ENCODE peak calls at places on chromosome 13, in five cellular contexts. G is GM23248, W is cardiac muscle cell, A is PC-3, D is tibial artery. L is an unnamed sample.

GRCh38 chr13:110062777-110063442 is 244.0 kb downstream of the COL4A1 start:
- DNase-seq in G (no peak), W (no peak), A (no peak), D (no peak), L (no peak)

GRCh38 chr13:20264271-20265018 is 32.3 kb upstream of the GJB6 start:
- DNase-seq in G (no peak), W (no peak), A (no peak), D (no peak), L (no peak)

GRCh38 chr13:75812751-75813181 is 176.6 kb downstream of the LMO7 start:
- DNase-seq in G (no peak), W (no peak), A (no peak), D (no peak), L (no peak)

GRCh38 chr13:67123165-67123564 is 107.0 kb downstream of the PCDH9 start:
- DNase-seq in G (no peak), W (no peak), A (peak; percentile 4), D (no peak), L (no peak)

GRCh38 chr13:45511310-45512147 is 46.8 kb downstream of the COG3 start:
- DNase-seq in G (peak; percentile 78), W (peak; percentile 78), A (peak; percentile 77), D (no peak), L (peak; percentile 36)

GRCh38 chr13:43545317-43545874 is 241.4 kb downstream of the ENOX1 start:
- DNase-seq in G (no peak), W (no peak), A (no peak), D (no peak), L (no peak)

GRCh38 chr13:75079226-75079625 is 402.7 kb downstream of the TBC1D4 start:
- DNase-seq in G (peak; percentile 5), W (no peak), A (peak; percentile 7), D (no peak), L (peak; percentile 1)

GRCh38 chr13:95629071-95629470 is 15.4 kb downstream of the DZIP1 start:
- DNase-seq in G (no peak), W (no peak), A (no peak), D (no peak), L (no peak)

GRCh38 chr13:92074658-92075057 is 676.2 kb downstream of the GPC5 start:
- DNase-seq in G (no peak), W (peak; percentile 43), A (peak; percentile 7), D (no peak), L (peak; percentile 2)

GRCh38 chr13:47896546-47896945 is 104.5 kb downstream of the SUCLA2 start:
- DNase-seq in G (no peak), W (no peak), A (no peak), D (no peak), L (no peak)

GRCh38 chr13:59744747-59745394 is 418.9 kb downstream of the DIAPH3 start:
- DNase-seq in G (peak; percentile 17), W (no peak), A (no peak), D (no peak), L (no peak)

GRCh38 chr13:103157434-103158145 is 91.4 kb upstream of the SLC10A2 start:
- DNase-seq in G (no peak), W (no peak), A (no peak), D (no peak), L (no peak)

GRCh38 chr13:61685683-61686013 is 270.0 kb upstream of the PCDH20 start:
- DNase-seq in G (no peak), W (peak; percentile 61), A (no peak), D (no peak), L (peak; percentile 6)

GRCh38 chr13:97165527-97166425 is 56.4 kb upstream of the MBNL2 start:
- DNase-seq in G (no peak), W (no peak), A (peak; percentile 22), D (no peak), L (no peak)

GRCh38 chr13:110233181-110233641 is 73.7 kb downstream of the COL4A1 start:
- DNase-seq in G (peak; percentile 92), W (no peak), A (peak; percentile 66), D (peak; percentile 87), L (no peak)

GRCh38 chr13:83221813-83222241 is 660.4 kb downstream of the SLITRK1 start:
- DNase-seq in G (peak; percentile 88), W (no peak), A (peak; percentile 93), D (no peak), L (peak; percentile 76)

GRCh38 chr13:102597029-102598015 is 536 bp downstream of the TPP2 start:
- DNase-seq in G (peak; percentile 52), W (peak; percentile 22), A (peak; percentile 34), D (peak; percentile 30), L (peak; percentile 12)

GRCh38 chr13:65057986-65058385 is 2172.2 kb downstream of the PCDH9 start:
- DNase-seq in G (no peak), W (no peak), A (no peak), D (no peak), L (no peak)

GRCh38 chr13:67219113-67219512 is 11.0 kb downstream of the PCDH9 start:
- DNase-seq in G (no peak), W (no peak), A (no peak), D (no peak), L (no peak)

GRCh38 chr13:98890186-98890585 is 87.7 kb downstream of the DOCK9 start:
- DNase-seq in G (peak; percentile 93), W (no peak), A (peak; percentile 90), D (no peak), L (peak; percentile 97)

GRCh38 chr13:40444241-40444640 is 222.2 kb downstream of the FOXO1 start:
- DNase-seq in G (no peak), W (no peak), A (no peak), D (no peak), L (no peak)

GRCh38 chr13:113548778-113549621 is 35.6 kb upstream of the TFDP1 start:
- DNase-seq in G (no peak), W (no peak), A (no peak), D (no peak), L (no peak)
- H3K4me1 ChIP-seq in G (peaks cover 5% of the 10 kb centered on the region), W (no peaks in the 10 kb centered on the region), A (no peaks in the 10 kb centered on the region), D (no peaks in the 10 kb centered on the region), L (no peaks in the 10 kb centered on the region)

GRCh38 chr13:23751195-23751594 is 138.0 kb downstream of the MIPEP start:
- DNase-seq in G (no peak), W (no peak), A (peak; percentile 90), D (no peak), L (no peak)
- H3K4me1 ChIP-seq in G (peaks cover 15% of the 10 kb centered on the region), W (peaks cover 3% of the 10 kb centered on the region), A (peaks cover 72% of the 10 kb centered on the region), D (no peaks in the 10 kb centered on the region), L (peaks cover 25% of the 10 kb centered on the region)

GRCh38 chr13:37657134-37657533 is 58.6 kb upstream of the POSTN start:
- DNase-seq in G (peak; percentile 75), W (no peak), A (peak; percentile 85), D (no peak), L (peak; percentile 81)

GRCh38 chr13:37667631-37668161 is 69.1 kb upstream of the POSTN start:
- DNase-seq in G (peak; percentile 46), W (no peak), A (no peak), D (no peak), L (no peak)

GRCh38 chr13:37666036-37666435 is 67.5 kb upstream of the POSTN start:
- DNase-seq in G (no peak), W (no peak), A (no peak), D (no peak), L (no peak)

DNA sequence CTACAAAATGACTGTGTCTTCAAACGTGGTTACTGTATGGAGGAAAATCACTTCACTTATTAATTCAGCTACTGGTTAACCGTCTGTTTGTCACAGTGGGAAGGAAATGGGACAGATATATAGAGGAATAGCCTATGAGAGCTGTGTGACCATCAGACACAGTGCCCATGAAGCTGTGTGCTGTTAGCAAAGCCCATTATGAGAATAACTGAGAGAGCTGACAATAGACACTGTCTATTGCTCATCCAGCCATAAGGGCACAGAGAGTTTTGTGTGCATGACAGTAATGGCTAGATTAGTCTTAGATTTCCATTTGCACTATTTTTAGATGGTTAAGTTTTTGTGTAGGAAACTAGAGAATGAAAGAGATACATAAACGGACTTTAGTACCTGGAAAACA is 64.1 kb upstream of the POSTN start:
- DNase-seq in G (no peak), W (no peak), A (no peak), D (no peak), L (no peak)
- H3K4me1 ChIP-seq in G (peaks cover 9% of the 10 kb centered on the region), W (no peaks in the 10 kb centered on the region), A (peaks cover 7% of the 10 kb centered on the region), D (no peaks in the 10 kb centered on the region), L (peaks cover 6% of the 10 kb centered on the region)

DNA sequence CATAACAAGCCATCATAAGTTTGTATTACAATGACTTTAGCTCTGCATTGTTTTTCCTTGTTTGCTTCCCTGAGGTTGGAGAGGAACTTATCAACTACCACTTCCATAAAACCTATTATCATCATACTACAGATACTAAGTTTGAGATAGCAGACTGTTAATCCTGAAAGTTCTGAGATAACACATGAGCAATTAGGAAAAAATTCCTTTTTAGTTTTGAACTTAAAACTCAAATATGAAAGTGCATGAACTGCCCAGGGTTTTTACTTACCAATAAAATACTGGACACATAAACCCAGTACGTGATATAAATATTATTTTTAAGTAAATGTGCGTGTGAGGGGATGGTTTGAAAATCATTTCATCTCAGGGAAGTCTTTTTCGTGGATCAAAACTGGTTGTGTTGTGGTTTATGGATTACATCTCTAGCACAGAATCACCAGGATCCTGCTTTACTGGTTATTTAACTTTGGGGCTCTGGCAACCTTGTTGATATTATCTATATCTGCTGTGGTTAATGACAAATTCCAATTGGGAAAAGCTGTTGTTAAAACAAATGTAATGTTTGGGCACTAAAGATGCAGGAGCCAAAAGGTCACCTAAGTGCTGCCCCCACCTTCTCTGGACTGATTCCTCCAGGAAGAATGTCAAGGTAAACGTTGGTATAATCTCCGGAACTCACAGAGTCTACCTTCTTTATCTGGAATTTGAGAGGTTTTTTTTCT is 12.4 kb downstream of the CDX2 start:
- DNase-seq in G (no peak), W (no peak), A (peak; percentile 74), D (no peak), L (no peak)
- H3K4me1 ChIP-seq in G (peaks cover 12% of the 10 kb centered on the region), W (peaks cover 2% of the 10 kb centered on the region), A (peaks cover 34% of the 10 kb centered on the region), D (no peaks in the 10 kb centered on the region), L (no peaks in the 10 kb centered on the region)

DNA sequence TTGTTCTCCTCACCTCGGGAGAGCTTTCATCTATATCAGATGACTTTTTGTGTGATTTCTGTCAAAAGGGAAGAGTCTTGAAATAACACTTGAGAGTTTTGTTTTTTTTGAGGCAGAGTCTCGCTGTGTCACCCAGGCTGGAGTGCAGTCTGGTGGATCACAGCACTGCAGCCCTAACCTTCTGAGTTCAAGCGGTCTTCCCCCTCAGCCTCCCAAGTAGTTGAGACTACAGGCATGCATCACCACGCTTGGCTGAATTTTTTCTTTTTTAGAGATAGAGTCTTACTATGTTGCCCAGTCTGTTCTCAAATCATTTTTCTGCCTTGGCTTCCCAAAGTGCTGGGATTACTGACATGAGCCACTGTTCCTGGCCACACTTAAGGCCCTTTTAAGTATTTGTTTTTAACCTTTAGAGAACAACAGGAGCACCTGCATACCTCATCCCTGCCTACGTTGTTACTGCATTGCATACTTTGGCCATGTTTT is 11.4 kb downstream of the NDFIP2 start:
- DNase-seq in G (peak; percentile 75), W (no peak), A (no peak), D (no peak), L (peak; percentile 62)
- H3K4me1 ChIP-seq in G (peaks cover 64% of the 10 kb centered on the region), W (peaks cover 9% of the 10 kb centered on the region), A (peaks cover 23% of the 10 kb centered on the region), D (no peaks in the 10 kb centered on the region), L (peaks cover 73% of the 10 kb centered on the region)

GRCh38 chr13:77894743-77895142 is 23.9 kb downstream of the EDNRB start:
- DNase-seq in G (no peak), W (peak; percentile 70), A (no peak), D (no peak), L (no peak)
- H3K4me1 ChIP-seq in G (peaks cover 24% of the 10 kb centered on the region), W (peaks cover 55% of the 10 kb centered on the region), A (peaks cover 14% of the 10 kb centered on the region), D (no peaks in the 10 kb centered on the region), L (no peaks in the 10 kb centered on the region)

DNA sequence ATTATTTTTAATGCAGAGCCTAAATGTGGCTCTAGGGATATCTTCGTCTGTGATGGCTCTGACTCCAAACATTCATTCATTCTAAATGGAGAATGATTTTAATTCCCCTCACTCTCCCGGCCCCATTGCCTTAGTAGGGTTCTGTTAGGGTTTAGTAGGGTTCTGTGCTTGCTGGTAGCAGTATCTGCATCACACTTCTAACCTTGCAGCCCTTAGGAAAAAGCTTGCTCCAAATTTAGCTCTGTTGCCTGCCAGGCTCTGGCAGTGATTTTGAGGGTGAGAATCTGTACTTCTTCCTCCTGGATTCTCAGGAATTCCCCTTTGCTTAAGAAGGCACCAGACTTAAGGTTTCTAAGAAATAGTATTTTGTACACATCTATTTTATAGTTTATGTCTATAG is 14.6 kb downstream of the B3GLCT start:
- DNase-seq in G (peak; percentile 20), W (peak; percentile 37), A (no peak), D (no peak), L (no peak)
- H3K4me1 ChIP-seq in G (peaks cover 35% of the 10 kb centered on the region), W (peaks cover 11% of the 10 kb centered on the region), A (no peaks in the 10 kb centered on the region), D (no peaks in the 10 kb centered on the region), L (peaks cover 4% of the 10 kb centered on the region)